ENCODE peak calls at places on chromosomes 3 and 15, in ten cellular contexts. One of them, this sample, is unnamed.

GRCh38 chr3:189572249-189572648 is 58.9 kb upstream of the TP63 start:
- DNase-seq in uterus: no peak
- DNase-seq in effector memory CD4-positive, alpha-beta T cell: no peak
- DNase-seq in RWPE2: no peak
- DNase-seq in heart right ventricle: no peak
- DNase-seq in HepG2: no peak
- DNase-seq in aorta: no peak
- DNase-seq in thoracic aorta: no peak
- DNase-seq in mammary epithelial cell: peak; percentile 89
- DNase-seq in lower lobe of right lung: no peak
- DNase-seq in this sample: peak; percentile 12

GRCh38 chr3:152199069-152199838 is 69.5 kb upstream of the MBNL1 start:
- DNase-seq in uterus: no peak
- DNase-seq in effector memory CD4-positive, alpha-beta T cell: no peak
- DNase-seq in RWPE2: no peak
- DNase-seq in heart right ventricle: no peak
- DNase-seq in HepG2: no peak
- DNase-seq in aorta: no peak
- DNase-seq in thoracic aorta: no peak
- DNase-seq in mammary epithelial cell: no peak
- DNase-seq in lower lobe of right lung: no peak
- DNase-seq in this sample: no peak

GRCh38 chr3:113287818-113288648 is 76.7 kb downstream of the BOC start:
- DNase-seq in uterus: peak; percentile 63
- DNase-seq in effector memory CD4-positive, alpha-beta T cell: no peak
- DNase-seq in RWPE2: no peak
- DNase-seq in heart right ventricle: peak; percentile 70
- DNase-seq in HepG2: peak; percentile 43
- DNase-seq in aorta: no peak
- DNase-seq in thoracic aorta: no peak
- DNase-seq in mammary epithelial cell: peak; percentile 44
- DNase-seq in lower lobe of right lung: no peak
- DNase-seq in this sample: peak; percentile 53

GRCh38 chr3:57048052-57048671 is 12.3 kb upstream of the SPATA12 start:
- DNase-seq in uterus: peak; percentile 54
- DNase-seq in effector memory CD4-positive, alpha-beta T cell: no peak
- DNase-seq in RWPE2: no peak
- DNase-seq in heart right ventricle: no peak
- DNase-seq in HepG2: no peak
- DNase-seq in aorta: no peak
- DNase-seq in thoracic aorta: no peak
- DNase-seq in mammary epithelial cell: no peak
- DNase-seq in lower lobe of right lung: no peak
- DNase-seq in this sample: no peak

GRCh38 chr15:79970921-79971434 is at the start of gene BCL2A1:
- DNase-seq in uterus: no peak
- DNase-seq in effector memory CD4-positive, alpha-beta T cell: peak; percentile 31
- DNase-seq in RWPE2: no peak
- DNase-seq in heart right ventricle: no peak
- DNase-seq in HepG2: no peak
- DNase-seq in aorta: no peak
- DNase-seq in thoracic aorta: no peak
- DNase-seq in mammary epithelial cell: peak; percentile 96
- DNase-seq in lower lobe of right lung: no peak
- DNase-seq in this sample: peak; percentile 25

GRCh38 chr3:55947406-55947805 is 460.3 kb upstream of the WNT5A start:
- DNase-seq in uterus: no peak
- DNase-seq in effector memory CD4-positive, alpha-beta T cell: no peak
- DNase-seq in RWPE2: no peak
- DNase-seq in heart right ventricle: no peak
- DNase-seq in HepG2: no peak
- DNase-seq in aorta: no peak
- DNase-seq in thoracic aorta: no peak
- DNase-seq in mammary epithelial cell: no peak
- DNase-seq in lower lobe of right lung: no peak
- DNase-seq in this sample: no peak

GRCh38 chr3:58962040-58962651 is 87.7 kb downstream of the CFAP20DC start:
- DNase-seq in uterus: no peak
- DNase-seq in effector memory CD4-positive, alpha-beta T cell: no peak
- DNase-seq in RWPE2: no peak
- DNase-seq in heart right ventricle: no peak
- DNase-seq in HepG2: no peak
- DNase-seq in aorta: no peak
- DNase-seq in thoracic aorta: no peak
- DNase-seq in mammary epithelial cell: no peak
- DNase-seq in lower lobe of right lung: no peak
- DNase-seq in this sample: no peak

GRCh38 chr15:83747050-83747717 is 93.3 kb downstream of the ADAMTSL3 start:
- DNase-seq in uterus: peak; percentile 54
- DNase-seq in effector memory CD4-positive, alpha-beta T cell: no peak
- DNase-seq in RWPE2: no peak
- DNase-seq in heart right ventricle: peak; percentile 49
- DNase-seq in HepG2: peak; percentile 2
- DNase-seq in aorta: no peak
- DNase-seq in thoracic aorta: no peak
- DNase-seq in mammary epithelial cell: peak; percentile 65
- DNase-seq in lower lobe of right lung: no peak
- DNase-seq in this sample: peak; percentile 1

GRCh38 chr3:51354766-51355615 is 30.1 kb upstream of the MANF start:
- DNase-seq in uterus: no peak
- DNase-seq in effector memory CD4-positive, alpha-beta T cell: no peak
- DNase-seq in RWPE2: no peak
- DNase-seq in heart right ventricle: no peak
- DNase-seq in HepG2: no peak
- DNase-seq in aorta: no peak
- DNase-seq in thoracic aorta: no peak
- DNase-seq in mammary epithelial cell: no peak
- DNase-seq in lower lobe of right lung: no peak
- DNase-seq in this sample: no peak

GRCh38 chr3:140719841-140720240 is 42.0 kb downstream of the TRIM42 start:
- DNase-seq in uterus: no peak
- DNase-seq in effector memory CD4-positive, alpha-beta T cell: no peak
- DNase-seq in RWPE2: no peak
- DNase-seq in heart right ventricle: no peak
- DNase-seq in HepG2: no peak
- DNase-seq in aorta: no peak
- DNase-seq in thoracic aorta: no peak
- DNase-seq in mammary epithelial cell: no peak
- DNase-seq in lower lobe of right lung: no peak
- DNase-seq in this sample: no peak

DNA sequence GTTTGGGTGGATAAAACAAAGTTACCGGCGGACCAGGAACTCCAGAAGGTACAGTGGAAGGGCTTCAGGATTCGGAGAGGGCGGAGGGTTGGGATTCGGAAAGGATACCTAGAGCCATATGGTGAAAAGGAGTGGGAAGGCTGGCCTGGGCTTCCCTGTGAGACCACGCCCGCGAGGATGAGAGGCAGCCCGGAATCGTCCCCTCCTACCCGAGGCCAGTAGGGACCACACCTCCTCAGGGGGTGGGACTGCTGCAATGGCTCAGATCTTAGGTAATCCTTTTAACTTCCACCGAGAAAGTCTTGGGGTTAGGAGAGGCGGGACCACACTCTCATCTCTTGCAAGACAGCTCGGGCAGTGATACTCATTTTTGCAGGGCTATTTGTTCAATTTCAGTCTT is 511.3 kb downstream of the OCA2 start:
- DNase-seq in uterus: no peak
- DNase-seq in effector memory CD4-positive, alpha-beta T cell: no peak
- DNase-seq in RWPE2: no peak
- DNase-seq in heart right ventricle: no peak
- DNase-seq in HepG2: no peak
- DNase-seq in aorta: no peak
- DNase-seq in thoracic aorta: no peak
- DNase-seq in mammary epithelial cell: no peak
- DNase-seq in lower lobe of right lung: no peak
- DNase-seq in this sample: no peak
- H3K9me3 ChIP-seq in uterus: no peaks in the 10 kb centered on the region
- H3K9me3 ChIP-seq in effector memory CD4-positive, alpha-beta T cell: no peaks in the 10 kb centered on the region
- H3K9me3 ChIP-seq in RWPE2: no peaks in the 10 kb centered on the region
- H3K9me3 ChIP-seq in heart right ventricle: no peaks in the 10 kb centered on the region
- H3K9me3 ChIP-seq in HepG2: no peaks in the 10 kb centered on the region
- H3K9me3 ChIP-seq in aorta: peaks cover 1% of the 10 kb centered on the region
- H3K9me3 ChIP-seq in thoracic aorta: no peaks in the 10 kb centered on the region
- H3K9me3 ChIP-seq in mammary epithelial cell: peaks cover 26% of the 10 kb centered on the region
- H3K9me3 ChIP-seq in lower lobe of right lung: no peaks in the 10 kb centered on the region
- H3K9me3 ChIP-seq in this sample: peaks cover 2% of the 10 kb centered on the region

GRCh38 chr3:196432137-196432879 is at the start of gene UBXN7:
- DNase-seq in uterus: peak; percentile 97
- DNase-seq in effector memory CD4-positive, alpha-beta T cell: peak; percentile 93
- DNase-seq in RWPE2: peak; percentile 89
- DNase-seq in heart right ventricle: peak; percentile 95
- DNase-seq in HepG2: peak; percentile 84
- DNase-seq in aorta: peak; percentile 99
- DNase-seq in thoracic aorta: peak; percentile 77
- DNase-seq in mammary epithelial cell: peak; percentile 94
- DNase-seq in lower lobe of right lung: peak; percentile 94
- DNase-seq in this sample: peak; percentile 95

GRCh38 chr3:196431193-196432136 is 762 bp downstream of the UBXN7 start:
- DNase-seq in uterus: peak; percentile 33
- DNase-seq in effector memory CD4-positive, alpha-beta T cell: peak; percentile 11
- DNase-seq in RWPE2: no peak
- DNase-seq in heart right ventricle: peak; percentile 10
- DNase-seq in HepG2: peak; percentile 41
- DNase-seq in aorta: peak; percentile 82
- DNase-seq in thoracic aorta: no peak
- DNase-seq in mammary epithelial cell: peak; percentile 69
- DNase-seq in lower lobe of right lung: peak; percentile 55
- DNase-seq in this sample: peak; percentile 50
- H3K4me1 ChIP-seq in uterus: no peaks in the 10 kb centered on the region
- H3K4me1 ChIP-seq in effector memory CD4-positive, alpha-beta T cell: no peaks in the 10 kb centered on the region
- H3K4me1 ChIP-seq in RWPE2: peaks cover 8% of the 10 kb centered on the region
- H3K4me1 ChIP-seq in heart right ventricle: peaks cover 36% of the 10 kb centered on the region
- H3K4me1 ChIP-seq in HepG2: peaks cover 20% of the 10 kb centered on the region
- H3K4me1 ChIP-seq in aorta: no peaks in the 10 kb centered on the region
- H3K4me1 ChIP-seq in thoracic aorta: peaks cover 13% of the 10 kb centered on the region
- H3K4me1 ChIP-seq in mammary epithelial cell: peaks cover 11% of the 10 kb centered on the region
- H3K4me1 ChIP-seq in lower lobe of right lung: peaks cover 15% of the 10 kb centered on the region
- H3K4me1 ChIP-seq in this sample: no peaks in the 10 kb centered on the region

DNA sequence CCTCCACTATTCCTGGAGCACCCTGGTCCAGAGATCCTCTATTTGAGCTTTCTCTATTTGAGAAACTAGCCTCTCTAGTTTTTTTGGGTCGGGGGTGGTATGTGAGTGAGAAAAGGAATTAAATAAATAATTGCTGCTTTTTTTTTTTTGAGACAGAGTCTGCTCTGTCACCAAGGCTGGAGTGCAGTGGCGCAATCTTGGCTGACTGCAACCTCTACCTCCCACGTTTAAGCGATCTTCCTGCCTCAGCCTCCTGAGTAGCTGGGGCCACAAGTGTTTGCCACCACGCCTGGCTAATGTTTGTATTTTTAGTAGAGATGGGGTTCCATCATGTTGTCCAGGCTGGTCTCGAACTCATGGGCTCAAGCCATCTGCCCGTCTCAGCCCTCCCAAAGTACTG is 72.5 kb downstream of the ZNF609 start:
- DNase-seq in uterus: no peak
- DNase-seq in effector memory CD4-positive, alpha-beta T cell: no peak
- DNase-seq in RWPE2: no peak
- DNase-seq in heart right ventricle: no peak
- DNase-seq in HepG2: no peak
- DNase-seq in aorta: no peak
- DNase-seq in thoracic aorta: no peak
- DNase-seq in mammary epithelial cell: no peak
- DNase-seq in lower lobe of right lung: peak; percentile 69
- DNase-seq in this sample: no peak
- H3K27ac ChIP-seq in uterus: no peak overlapping the region
- H3K27ac ChIP-seq in effector memory CD4-positive, alpha-beta T cell: no peak overlapping the region
- H3K27ac ChIP-seq in RWPE2: no peak overlapping the region
- H3K27ac ChIP-seq in heart right ventricle: no peak overlapping the region
- H3K27ac ChIP-seq in HepG2: no peak overlapping the region
- H3K27ac ChIP-seq in aorta: no peak overlapping the region
- H3K27ac ChIP-seq in thoracic aorta: no peak overlapping the region
- H3K27ac ChIP-seq in mammary epithelial cell: no peak overlapping the region
- H3K27ac ChIP-seq in lower lobe of right lung: no peak overlapping the region
- H3K27ac ChIP-seq in this sample: no peak overlapping the region

GRCh38 chr3:14037211-14037610 is 87.5 kb downstream of the CHCHD4 start:
- DNase-seq in uterus: no peak
- DNase-seq in effector memory CD4-positive, alpha-beta T cell: no peak
- DNase-seq in RWPE2: no peak
- DNase-seq in heart right ventricle: no peak
- DNase-seq in HepG2: no peak
- DNase-seq in aorta: no peak
- DNase-seq in thoracic aorta: no peak
- DNase-seq in mammary epithelial cell: no peak
- DNase-seq in lower lobe of right lung: no peak
- DNase-seq in this sample: no peak
- H3K9me3 ChIP-seq in uterus: peaks cover 5% of the 10 kb centered on the region
- H3K9me3 ChIP-seq in effector memory CD4-positive, alpha-beta T cell: no peaks in the 10 kb centered on the region
- H3K9me3 ChIP-seq in RWPE2: no peaks in the 10 kb centered on the region
- H3K9me3 ChIP-seq in heart right ventricle: peaks cover 48% of the 10 kb centered on the region
- H3K9me3 ChIP-seq in HepG2: no peaks in the 10 kb centered on the region
- H3K9me3 ChIP-seq in aorta: peaks cover 9% of the 10 kb centered on the region
- H3K9me3 ChIP-seq in thoracic aorta: peaks cover 4% of the 10 kb centered on the region
- H3K9me3 ChIP-seq in mammary epithelial cell: no peaks in the 10 kb centered on the region
- H3K9me3 ChIP-seq in lower lobe of right lung: peaks cover 21% of the 10 kb centered on the region
- H3K9me3 ChIP-seq in this sample: peaks cover 1% of the 10 kb centered on the region

This sample was measured in small intestine.